ENCODE peak calls at places on chromosomes 4 and X, in seven cellular contexts. P is keratinocyte, U is GM06990, T is lower lobe of right lung, E is GM23338, V is breast epithelium, L is ascending aorta. A is an unnamed sample. For H3K36me3, the result is how much of the 10 kb centered on the place peaks cover.

GRCh38 chrX:3576886-3577516 is 136.4 kb downstream of the PRKX start:
- DNase-seq in P (no peak), U (no peak), T (no peak), E (no peak), V (no peak), L (no peak), A (peak)

GRCh38 chr4:164768516-164768915 is 14.6 kb downstream of the SMIM31 start:
- DNase-seq in P (no peak), U (no peak), T (no peak), E (peak), V (no peak), L (no peak), A (no peak)

GRCh38 chrX:70196961-70197805 is 19.9 kb downstream of the DGAT2L6 start:
- DNase-seq in P (peak), U (no peak), T (no peak), E (peak), V (no peak), L (no peak), A (no peak)

GRCh38 chr4:17981063-17981462 is 40.5 kb downstream of the LCORL start:
- DNase-seq in P (no peak), U (no peak), T (no peak), E (no peak), V (no peak), L (no peak), A (no peak)

GRCh38 chr4:123350191-123350544 is 46.4 kb upstream of the SPRY1 start:
- DNase-seq in P (peak), U (no peak), T (no peak), E (peak), V (no peak), L (no peak), A (no peak)

GRCh38 chrX:112628288-112628687 is 51.5 kb downstream of the LHFPL1 start:
- DNase-seq in P (no peak), U (no peak), T (no peak), E (no peak), V (no peak), L (no peak), A (no peak)

GRCh38 chr4:149047368-149047767 is 605.2 kb upstream of the NR3C2 start:
- DNase-seq in P (no peak), U (no peak), T (no peak), E (no peak), V (no peak), L (no peak), A (no peak)

GRCh38 chr4:182877326-182877883 is 39.8 kb downstream of the DCTD start:
- DNase-seq in P (no peak), U (no peak), T (no peak), E (peak), V (no peak), L (peak), A (no peak)

GRCh38 chrX:30246769-30247489 is at the start of gene MAGEB1:
- DNase-seq in P (no peak), U (peak), T (no peak), E (peak), V (no peak), L (no peak), A (no peak)

GRCh38 chr4:88333741-88334405 is 44.8 kb upstream of the HERC6 start:
- DNase-seq in P (no peak), U (no peak), T (no peak), E (no peak), V (no peak), L (no peak), A (peak)

GRCh38 chrX:133742602-133743305 is 242.6 kb downstream of the GPC3 start:
- DNase-seq in P (no peak), U (no peak), T (no peak), E (no peak), V (no peak), L (no peak), A (no peak)

GRCh38 chrX:292900-293897 is 12.0 kb downstream of the PLCXD1 start:
- DNase-seq in P (no peak), U (no peak), T (peak), E (no peak), V (peak), L (peak), A (no peak)

GRCh38 chr4:158038718-158039117 is 134.1 kb downstream of the GASK1B start:
- DNase-seq in P (no peak), U (no peak), T (no peak), E (no peak), V (no peak), L (no peak), A (no peak)

GRCh38 chr4:11748169-11748872 is 319.6 kb upstream of the HS3ST1 start:
- DNase-seq in P (no peak), U (no peak), T (no peak), E (no peak), V (no peak), L (no peak), A (peak)

GRCh38 chr4:3074846-3075651 is 568 bp downstream of the HTT start:
- DNase-seq in P (no peak), U (peak), T (peak), E (peak), V (peak), L (peak), A (no peak)

GRCh38 chrX:47200385-47201150 is 6.9 kb downstream of the UBA1 start:
- DNase-seq in P (no peak), U (no peak), T (no peak), E (no peak), V (peak), L (no peak), A (peak)

GRCh38 chr4:108213308-108213707 is 44.6 kb upstream of the LEF1 start:
- DNase-seq in P (no peak), U (no peak), T (no peak), E (no peak), V (no peak), L (no peak), A (no peak)

GRCh38 chr4:25177147-25177546 is 16.9 kb upstream of the SEPSECS start:
- DNase-seq in P (no peak), U (no peak), T (no peak), E (no peak), V (no peak), L (no peak), A (no peak)

GRCh38 chrX:71143508-71143907 is 1.1 kb upstream of the NLGN3 start:
- DNase-seq in P (no peak), U (no peak), T (no peak), E (no peak), V (no peak), L (peak), A (no peak)

GRCh38 chr4:34158883-34159282 is 2085.4 kb downstream of the ARAP2 start:
- DNase-seq in P (peak), U (no peak), T (no peak), E (no peak), V (no peak), L (no peak), A (no peak)

GRCh38 chrX:75118296-75118695 is 37.8 kb downstream of the ABCB7 start:
- DNase-seq in P (no peak), U (no peak), T (no peak), E (no peak), V (no peak), L (no peak), A (no peak)

GRCh38 chr4:16642897-16643296 is 255.5 kb downstream of the LDB2 start:
- DNase-seq in P (no peak), U (no peak), T (no peak), E (no peak), V (no peak), L (no peak), A (no peak)
- TF ChIP-seq CTCF in P (no peak), U (peak), T (no peak), E (no peak), V (no peak), L (no peak), A (peak)

DNA sequence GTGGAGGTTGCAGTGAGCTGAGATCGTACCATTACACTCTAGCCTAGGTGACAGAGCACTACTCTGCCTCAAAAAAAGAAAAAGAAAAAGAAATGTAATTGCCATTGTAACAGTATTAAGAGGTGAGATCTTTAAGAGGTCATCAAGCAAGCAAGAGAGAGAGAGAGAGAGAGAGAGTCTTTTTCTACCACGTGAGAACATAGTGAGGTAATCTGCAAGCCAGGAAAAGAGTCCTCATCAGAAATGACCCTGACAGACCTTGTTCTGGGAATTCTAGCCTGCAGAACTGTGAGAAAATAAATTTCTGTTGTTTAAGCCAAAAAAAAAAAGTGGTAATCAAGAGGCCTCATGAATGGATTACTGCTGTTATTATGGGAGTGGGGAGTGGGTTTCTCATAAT is 14.9 kb downstream of the GPKOW start:
- DNase-seq in P (no peak), U (no peak), T (no peak), E (no peak), V (no peak), L (no peak), A (no peak)
- H3K36me3 ChIP-seq in P (under half), U (under half), T (under half), E (under half), V (under half), L (under half), A (under half)

DNA sequence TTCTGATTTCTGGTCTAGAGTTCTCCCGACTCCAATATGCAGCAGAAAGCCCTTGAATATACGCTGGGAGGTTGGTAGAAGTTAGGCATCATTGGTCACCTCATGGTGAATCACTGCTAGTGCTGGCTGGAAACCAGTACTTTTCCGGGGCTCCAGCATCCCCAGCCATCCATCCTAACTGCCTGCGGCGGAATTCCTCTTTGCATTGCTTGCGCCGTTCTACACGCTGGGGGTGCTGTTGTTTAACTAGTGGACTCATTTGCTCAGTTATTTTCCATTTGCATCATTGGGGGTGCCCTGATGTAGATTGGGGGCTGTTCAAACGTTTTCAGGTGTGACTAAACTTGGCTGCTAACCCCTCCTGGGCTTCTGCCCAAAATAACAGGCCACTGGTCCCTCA is 23.3 kb upstream of the GPR50 start:
- DNase-seq in P (peak), U (no peak), T (no peak), E (peak), V (no peak), L (no peak), A (no peak)
- TF ChIP-seq CTCF in P (peak), U (peak), T (no peak), E (peak), V (no peak), L (no peak), A (peak)

DNA sequence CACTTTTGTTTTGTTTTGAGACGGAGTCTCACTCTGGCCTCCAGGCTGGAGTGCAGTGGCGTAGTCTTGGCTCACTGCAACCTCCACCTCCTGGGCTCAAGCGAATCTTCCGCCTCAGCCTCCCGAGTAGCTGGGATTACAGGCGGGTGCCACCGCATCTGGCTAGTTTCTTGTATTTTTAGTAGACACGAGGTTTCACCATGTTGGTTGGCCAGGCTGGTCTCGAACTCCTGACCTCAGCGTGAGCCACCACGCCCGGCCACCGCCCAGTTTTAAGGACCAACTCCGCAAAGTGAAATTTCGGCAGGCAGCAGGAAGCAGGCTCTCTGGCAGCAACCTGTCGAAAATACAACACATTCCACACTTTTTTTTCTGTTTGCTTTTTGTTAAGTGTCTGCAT is 13.4 kb downstream of the DHRSX start:
- DNase-seq in P (no peak), U (no peak), T (no peak), E (no peak), V (peak), L (no peak), A (no peak)
- H3K36me3 ChIP-seq in P (under half), U (under half), T (half or more), E (under half), V (under half), L (under half), A (under half)

DNA sequence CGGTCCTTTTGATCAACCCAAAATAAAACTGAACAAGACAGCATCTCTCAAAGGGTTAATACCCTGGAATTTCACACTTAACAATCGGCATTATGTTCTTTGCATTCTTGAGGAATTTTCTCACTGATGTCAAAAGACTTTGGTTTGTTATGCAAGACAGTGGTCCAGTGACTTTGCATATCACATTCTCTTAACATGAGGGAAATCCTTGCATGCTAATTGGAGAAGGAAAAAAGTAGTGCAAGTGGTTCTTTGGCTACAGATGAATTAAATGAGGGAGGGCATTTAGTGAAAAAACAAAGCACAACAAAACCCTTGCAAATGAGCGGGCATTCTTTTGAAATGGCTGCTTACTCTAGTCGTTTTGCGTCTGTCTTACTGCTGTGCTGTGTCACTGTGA is 105.1 kb upstream of the LIMCH1 start:
- DNase-seq in P (no peak), U (no peak), T (no peak), E (peak), V (no peak), L (no peak), A (peak)
- TF ChIP-seq CTCF in P (no peak), U (no peak), T (no peak), E (no peak), V (no peak), L (no peak), A (no peak)